ENCODE peak calls at places on chromosome 4, in nine cellular contexts. B, C, U, H, S, A, N, Y and R are unnamed samples.

GRCh38 chr4:73234712-73235111 is 23.9 kb downstream of the ANKRD17 start:
- DNase-seq in B (no peak), C (no peak), U (no peak), H (no peak), S (no peak), A (no peak), N (no peak), Y (no peak), R (no peak)

GRCh38 chr4:110533940-110534339 is 58.0 kb downstream of the ENPEP start:
- DNase-seq in B (peak), C (peak), U (no peak), H (no peak), S (no peak), A (no peak), N (no peak), Y (no peak), R (no peak)

GRCh38 chr4:23861897-23862296 is 27.9 kb downstream of the PPARGC1A start:
- DNase-seq in B (no peak), C (no peak), U (no peak), H (no peak), S (no peak), A (no peak), N (no peak), Y (no peak), R (no peak)

GRCh38 chr4:53916431-53916889 is 147.9 kb downstream of the CHIC2 start:
- DNase-seq in B (no peak), C (no peak), U (no peak), H (no peak), S (no peak), A (no peak), N (no peak), Y (no peak), R (no peak)

GRCh38 chr4:147096667-147097604 is 151.3 kb upstream of the TTC29 start:
- DNase-seq in B (no peak), C (peak), U (no peak), H (no peak), S (no peak), A (peak), N (no peak), Y (no peak), R (no peak)

GRCh38 chr4:91916219-91916618 is 387.5 kb upstream of the GRID2 start:
- DNase-seq in B (no peak), C (no peak), U (no peak), H (no peak), S (no peak), A (no peak), N (no peak), Y (no peak), R (no peak)

GRCh38 chr4:12852338-12853307 is 631.5 kb downstream of the RAB28 start:
- DNase-seq in B (peak), C (peak), U (no peak), H (no peak), S (no peak), A (peak), N (no peak), Y (peak), R (no peak)

GRCh38 chr4:39134674-39135073 is 47.7 kb upstream of the WDR19 start:
- DNase-seq in B (no peak), C (no peak), U (no peak), H (no peak), S (no peak), A (no peak), N (no peak), Y (no peak), R (no peak)

GRCh38 chr4:109973529-109973905 is 60.8 kb downstream of the EGF start:
- DNase-seq in B (no peak), C (no peak), U (no peak), H (no peak), S (no peak), A (no peak), N (no peak), Y (no peak), R (no peak)

GRCh38 chr4:129264008-129264657 is 168.2 kb downstream of the C4orf33 start:
- DNase-seq in B (no peak), C (no peak), U (no peak), H (no peak), S (no peak), A (peak), N (no peak), Y (no peak), R (no peak)

GRCh38 chr4:48944659-48945290 is 38.2 kb upstream of the OCIAD2 start:
- DNase-seq in B (no peak), C (no peak), U (no peak), H (peak), S (peak), A (peak), N (no peak), Y (peak), R (no peak)
- TF ChIP-seq CTCF in B (peak), C (peak), U (peak), H (no peak), S (no peak), A (peak), N (peak), Y (peak), R (no peak)

DNA sequence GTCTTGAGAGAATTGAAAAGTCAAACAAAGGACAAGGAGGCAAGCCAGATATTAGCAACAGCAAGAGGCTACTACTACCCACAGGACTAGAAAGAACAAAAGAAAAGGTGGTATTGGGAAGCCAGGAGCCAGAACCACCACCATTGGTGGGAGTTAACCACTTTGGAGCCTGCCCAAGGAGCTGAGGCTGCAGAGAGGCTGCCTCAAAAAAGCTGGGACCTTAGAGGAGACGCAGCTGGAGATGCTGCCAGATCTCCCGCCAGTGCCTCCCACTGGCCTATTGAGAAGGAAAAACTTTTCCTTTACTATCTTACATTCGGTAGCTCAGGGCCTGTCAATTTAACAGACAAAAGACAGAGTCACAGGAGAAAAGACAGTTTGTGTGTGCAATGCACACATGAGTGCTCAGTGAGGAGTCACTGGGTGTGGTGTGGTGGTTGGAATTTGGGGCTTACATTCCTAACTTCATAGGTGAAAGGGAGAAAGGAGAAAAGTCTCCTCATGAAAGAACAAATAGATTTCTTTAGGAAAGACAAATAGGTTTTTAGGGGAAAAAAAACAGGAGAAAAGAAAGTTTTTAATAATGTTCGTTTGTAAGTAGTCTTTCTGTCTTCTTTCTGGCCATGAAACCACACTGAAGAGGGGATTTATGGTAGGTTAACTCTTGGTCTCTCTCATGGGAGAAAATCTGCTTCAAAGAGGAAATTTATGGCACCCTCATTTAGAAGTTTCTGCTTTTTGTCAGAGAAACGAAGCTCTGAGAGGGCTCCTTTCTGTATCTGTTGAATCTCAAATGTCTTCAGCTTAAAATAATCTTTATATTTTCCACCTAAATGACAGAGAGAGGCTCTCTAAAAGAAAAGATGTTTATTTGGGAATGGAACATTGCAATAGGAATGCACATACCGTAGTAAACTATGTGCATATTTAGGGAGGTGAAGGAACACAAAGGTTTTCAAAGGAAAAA is 52.6 kb upstream of the HPSE start:
- DNase-seq in B (no peak), C (no peak), U (no peak), H (no peak), S (no peak), A (no peak), N (no peak), Y (no peak), R (no peak)
- TF ChIP-seq CTCF in B (no peak), C (no peak), U (no peak), H (no peak), S (no peak), A (no peak), N (no peak), Y (no peak), R (no peak)

GRCh38 chr4:87041142-87041541 is 106.3 kb downstream of the AFF1 start:
- DNase-seq in B (no peak), C (no peak), U (no peak), H (no peak), S (no peak), A (no peak), N (no peak), Y (no peak), R (no peak)

GRCh38 chr4:87044511-87045369 is 109.9 kb downstream of the AFF1 start:
- DNase-seq in B (no peak), C (no peak), U (no peak), H (no peak), S (no peak), A (no peak), N (no peak), Y (no peak), R (no peak)

GRCh38 chr4:87038837-87039715 is 104.3 kb downstream of the AFF1 start:
- DNase-seq in B (no peak), C (no peak), U (peak), H (no peak), S (peak), A (no peak), N (no peak), Y (no peak), R (no peak)

GRCh38 chr4:87042986-87043820 is 108.4 kb downstream of the AFF1 start:
- DNase-seq in B (no peak), C (no peak), U (no peak), H (no peak), S (no peak), A (no peak), N (no peak), Y (no peak), R (no peak)

GRCh38 chr4:87042221-87042620 is 107.4 kb downstream of the AFF1 start:
- DNase-seq in B (no peak), C (no peak), U (no peak), H (no peak), S (no peak), A (no peak), N (no peak), Y (no peak), R (no peak)
- TF ChIP-seq CTCF in B (no peak), C (no peak), U (no peak), H (no peak), S (no peak), A (no peak), N (no peak), Y (no peak), R (no peak)

GRCh38 chr4:182642831-182643230 is 274.4 kb downstream of the DCTD start:
- DNase-seq in B (no peak), C (no peak), U (no peak), H (no peak), S (no peak), A (no peak), N (no peak), Y (no peak), R (no peak)
- TF ChIP-seq CTCF in B (no peak), C (no peak), U (no peak), H (no peak), S (no peak), A (no peak), N (no peak), Y (no peak), R (no peak)

GRCh38 chr4:101790521-101791188 is at the start of gene BANK1:
- DNase-seq in B (peak), C (no peak), U (peak), H (peak), S (peak), A (peak), N (peak), Y (peak), R (peak)
- TF ChIP-seq CTCF in B (peak), C (no peak), U (peak), H (peak), S (no peak), A (peak), N (no peak), Y (peak), R (no peak)